ENCODE peak calls at places on chromosomes 13 and 19, in nine cellular contexts. Z is fibroblast of mammary gland, L is fibroblast of lung, F is BJ, U is cardiac muscle cell, C is IMR-90, E is hepatocyte, A is retinal pigment epithelial cell, O is PC-3. W is an unnamed sample.
A peak's percentile ranks its signal among the peaks of the same experiment; 100 is the strongest.

GRCh38 chr19:37519890-37520289 is 13.2 kb downstream of the ZNF793 start:
- DNase-seq in Z (peak; percentile 14), L (peak; percentile 12), F (no peak), U (peak; percentile 7), C (peak; percentile 28), E (peak; percentile 20), A (peak; percentile 2), O (peak; percentile 3), W (no peak)

GRCh38 chr19:2678043-2678671 is 24.3 kb downstream of the GNG7 start:
- DNase-seq in Z (no peak), L (no peak), F (no peak), U (no peak), C (no peak), E (no peak), A (no peak), O (no peak), W (no peak)

GRCh38 chr19:18863843-18864362 is 32.1 kb downstream of the CERS1 start:
- DNase-seq in Z (no peak), L (no peak), F (no peak), U (no peak), C (no peak), E (no peak), A (no peak), O (no peak), W (no peak)

GRCh38 chr13:21517576-21517975 is 58.5 kb upstream of the ZDHHC20 start:
- DNase-seq in Z (no peak), L (no peak), F (no peak), U (no peak), C (no peak), E (no peak), A (no peak), O (no peak), W (no peak)

GRCh38 chr19:54630784-54631183 is 500 bp downstream of the LILRB1 start:
- DNase-seq in Z (no peak), L (no peak), F (no peak), U (no peak), C (no peak), E (no peak), A (no peak), O (no peak), W (no peak)

GRCh38 chr19:15317392-15318011 is 14.8 kb downstream of the BRD4 start:
- DNase-seq in Z (no peak), L (peak; percentile 63), F (no peak), U (peak; percentile 50), C (peak; percentile 80), E (no peak), A (no peak), O (no peak), W (peak; percentile 57)

GRCh38 chr13:111034811-111035210 is 80.3 kb upstream of the ARHGEF7 start:
- DNase-seq in Z (peak; percentile 62), L (peak; percentile 37), F (no peak), U (no peak), C (peak; percentile 63), E (no peak), A (peak; percentile 13), O (no peak), W (peak; percentile 56)

GRCh38 chr13:104954210-104954609 is 1581.3 kb downstream of the EFNB2 start:
- DNase-seq in Z (peak; percentile 38), L (peak; percentile 81), F (no peak), U (peak; percentile 8), C (no peak), E (no peak), A (no peak), O (no peak), W (peak; percentile 53)

GRCh38 chr13:26051231-26052135 is at the start of gene SHISA2:
- DNase-seq in Z (peak; percentile 17), L (peak; percentile 54), F (no peak), U (peak; percentile 74), C (peak; percentile 31), E (peak; percentile 77), A (no peak), O (peak; percentile 52), W (peak; percentile 12)

GRCh38 chr13:109778102-109778542 is 8.3 kb downstream of the IRS2 start:
- DNase-seq in Z (peak; percentile 63), L (no peak), F (no peak), U (no peak), C (peak; percentile 39), E (peak; percentile 23), A (no peak), O (peak; percentile 56), W (peak; percentile 47)

GRCh38 chr13:35953537-35954206 is 177.5 kb downstream of the DCLK1 start:
- DNase-seq in Z (peak; percentile 94), L (peak; percentile 96), F (peak; percentile 91), U (peak; percentile 95), C (peak; percentile 94), E (peak; percentile 90), A (peak; percentile 58), O (peak; percentile 76), W (peak; percentile 91)

GRCh38 chr19:54208784-54209057 is 8.1 kb downstream of the RPS9 start:
- DNase-seq in Z (peak; percentile 30), L (peak; percentile 23), F (no peak), U (peak; percentile 44), C (no peak), E (no peak), A (no peak), O (peak; percentile 39), W (no peak)

GRCh38 chr13:73428137-73428536 is 369.3 kb downstream of the KLF5 start:
- DNase-seq in Z (peak; percentile 78), L (peak; percentile 53), F (peak; percentile 15), U (peak; percentile 74), C (peak; percentile 76), E (peak; percentile 77), A (peak; percentile 86), O (peak; percentile 84), W (peak; percentile 46)

GRCh38 chr13:94186470-94186869 is 293.0 kb downstream of the DCT start:
- DNase-seq in Z (no peak), L (no peak), F (no peak), U (no peak), C (no peak), E (no peak), A (no peak), O (no peak), W (no peak)

GRCh38 chr19:33677745-33678426 is 56.1 kb downstream of the CHST8 start:
- DNase-seq in Z (no peak), L (no peak), F (no peak), U (no peak), C (no peak), E (no peak), A (no peak), O (peak; percentile 1), W (no peak)

GRCh38 chr19:7304200-7304599 is 10.0 kb upstream of the INSR start:
- DNase-seq in Z (no peak), L (no peak), F (no peak), U (no peak), C (no peak), E (no peak), A (no peak), O (no peak), W (no peak)

GRCh38 chr19:13718733-13719132 is 45.6 kb upstream of the MRI1 start:
- DNase-seq in Z (peak; percentile 47), L (peak; percentile 83), F (no peak), U (peak; percentile 59), C (peak; percentile 66), E (peak; percentile 23), A (no peak), O (peak; percentile 89), W (peak; percentile 35)

GRCh38 chr19:46759817-46760333 is 13.6 kb upstream of the STRN4 start:
- DNase-seq in Z (peak; percentile 99), L (peak; percentile 70), F (peak; percentile 99), U (peak; percentile 94), C (peak; percentile 97), E (no peak), A (no peak), O (no peak), W (peak; percentile 87)

DNA sequence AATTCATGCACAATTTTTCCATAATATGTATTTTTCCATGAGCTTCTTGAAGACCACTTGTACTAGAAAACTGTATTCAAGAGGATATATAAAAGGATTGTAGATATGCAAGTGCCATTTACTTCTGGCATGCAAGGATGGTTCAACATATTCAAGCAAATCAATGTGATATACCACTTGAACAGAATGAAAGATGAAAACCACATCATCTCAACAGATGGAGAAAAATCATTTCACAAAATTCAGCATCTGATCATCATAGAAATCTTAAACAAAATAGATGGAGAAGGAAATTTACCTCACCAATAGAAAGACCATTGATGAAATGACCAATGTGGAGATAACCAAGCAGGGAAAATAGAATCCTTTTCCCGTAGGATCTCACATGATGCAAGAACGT is 5.1 kb upstream of the ZNF816 start:
- DNase-seq in Z (no peak), L (no peak), F (no peak), U (no peak), C (no peak), E (no peak), A (no peak), O (no peak), W (no peak)
- TF ChIP-seq CTCF in Z (no peak), L (no peak), F (no peak), U (no peak), C (no peak), E (no peak), A (no peak), O (no peak), W (no peak)

DNA sequence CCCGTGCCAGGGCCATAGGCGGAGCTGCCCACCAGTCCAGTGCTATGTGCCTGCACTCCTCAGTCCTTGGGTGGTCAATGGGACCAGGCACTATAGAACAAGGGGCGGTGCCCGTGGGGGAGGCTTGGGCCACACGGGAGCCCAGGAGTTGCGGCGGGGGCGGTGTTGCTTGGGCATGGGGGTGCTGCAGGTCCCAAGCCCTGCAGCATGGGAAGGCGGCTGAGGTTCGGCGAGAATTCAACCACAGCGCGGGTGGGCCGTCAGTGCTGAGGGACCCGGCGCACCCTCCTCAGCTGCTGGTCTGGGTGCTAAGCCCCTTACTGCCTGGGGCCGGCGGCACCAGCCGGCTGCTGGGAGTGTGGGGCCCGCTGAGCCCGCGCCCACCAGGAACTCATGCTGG is 242.2 kb upstream of the SGCG start:
- DNase-seq in Z (no peak), L (no peak), F (no peak), U (no peak), C (no peak), E (no peak), A (no peak), O (no peak), W (no peak)
- TF ChIP-seq CTCF in Z (no peak), L (no peak), F (no peak), U (no peak), C (no peak), E (no peak), A (no peak), O (no peak), W (no peak)

DNA sequence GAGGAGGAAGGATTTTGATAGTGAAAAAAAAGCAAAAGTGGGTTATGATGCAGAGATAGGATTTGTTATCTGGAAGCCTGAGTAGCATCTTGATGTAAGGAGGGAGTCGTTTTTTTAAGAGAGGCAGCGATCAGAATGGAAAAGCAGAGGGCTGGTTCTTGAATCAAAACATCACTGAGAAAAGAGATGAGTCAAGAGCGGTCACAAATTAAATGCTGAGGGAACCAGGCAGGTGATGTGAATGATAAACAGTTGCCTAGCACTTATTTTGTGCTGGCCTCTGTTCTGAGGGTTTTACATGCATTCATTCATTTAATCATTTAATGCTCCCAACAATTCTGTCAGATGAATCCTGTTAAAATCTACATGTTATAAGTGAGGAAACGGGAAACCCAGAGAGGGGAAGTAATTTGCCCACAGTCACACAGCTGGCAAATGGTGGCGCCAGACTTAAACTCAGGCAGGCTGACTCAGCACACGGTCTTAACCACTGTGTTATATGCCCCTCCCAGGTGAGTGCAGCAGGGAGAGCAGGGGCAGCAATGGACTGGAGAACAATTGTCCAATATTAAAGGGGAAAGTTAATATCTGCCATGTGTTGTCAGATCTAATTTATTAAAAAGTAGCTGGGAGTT is 21.4 kb downstream of the SIGLECL1 start:
- DNase-seq in Z (no peak), L (no peak), F (no peak), U (no peak), C (no peak), E (no peak), A (no peak), O (peak; percentile 47), W (no peak)
- TF ChIP-seq CTCF in Z (no peak), L (no peak), F (no peak), U (no peak), C (no peak), E (no peak), A (no peak), O (peak; percentile 42), W (no peak)

GRCh38 chr19:38544569-38545315 is 73.0 kb downstream of the MAP4K1 start:
- DNase-seq in Z (no peak), L (no peak), F (no peak), U (peak; percentile 10), C (peak; percentile 5), E (no peak), A (no peak), O (no peak), W (peak; percentile 4)
- TF ChIP-seq CTCF in Z (peak; percentile 57), L (no peak), F (peak; percentile 54), U (peak; percentile 58), C (peak; percentile 63), E (peak; percentile 58), A (peak; percentile 61), O (peak; percentile 5), W (no peak)